ENCODE peak calls at places on chromosome 5, in ten cellular contexts. U, F, C, T, Z, D, Y, S, J and H are unnamed samples.

GRCh38 chr5:146561711-146562110 is 45.7 kb upstream of the GPR151 start:
- DNase-seq in D (no peak), J (no peak), Z (no peak), Y (no peak), T (no peak), F (no peak), U (peak; percentile 78), C (no peak), S (no peak), H (no peak)

GRCh38 chr5:61866930-61867329 is 439.1 kb upstream of the KIF2A start:
- DNase-seq in J (no peak), F (no peak), T (no peak), D (no peak), S (peak; percentile 38), U (peak; percentile 90), C (no peak), Y (no peak), Z (no peak), H (no peak)

GRCh38 chr5:96199713-96200183 is 233.3 kb downstream of the PCSK1 start:
- DNase-seq in U (no peak), D (no peak), T (no peak), C (no peak), J (no peak), S (no peak), Y (no peak), Z (no peak), F (no peak), H (no peak)

GRCh38 chr5:27810458-27810857 is 772.1 kb upstream of the CDH9 start:
- DNase-seq in D (no peak), U (no peak), S (no peak), C (no peak), Y (no peak), T (no peak), J (no peak), F (no peak), Z (no peak), H (no peak)

GRCh38 chr5:78666041-78666444 is 17.5 kb upstream of the LHFPL2 start:
- DNase-seq in T (no peak), S (peak; percentile 63), U (no peak), D (no peak), Z (no peak), F (no peak), C (no peak), Y (peak; percentile 61), J (no peak), H (no peak)

GRCh38 chr5:36950586-36951457 is 74.3 kb downstream of the NIPBL start:
- DNase-seq in J (no peak), F (no peak), S (peak; percentile 64), T (no peak), Y (no peak), Z (no peak), D (no peak), C (no peak), U (peak; percentile 86), H (no peak)

GRCh38 chr5:60541980-60542379 is 158.0 kb downstream of the DEPDC1B start:
- DNase-seq in Y (no peak), D (no peak), C (no peak), T (no peak), S (peak; percentile 50), U (peak; percentile 86), F (no peak), Z (no peak), J (no peak), H (no peak)

GRCh38 chr5:38259062-38259857 is 901 bp downstream of the EGFLAM start:
- DNase-seq in D (no peak), Y (no peak), C (no peak), Z (no peak), T (no peak), F (no peak), J (no peak), S (no peak), U (no peak), H (no peak)

GRCh38 chr5:55847837-55848236 is 3.3 kb upstream of the IL31RA start:
- DNase-seq in C (no peak), S (peak; percentile 32), F (no peak), Z (no peak), Y (no peak), D (no peak), T (no peak), J (no peak), U (peak; percentile 74), H (no peak)

GRCh38 chr5:33755216-33755615 is 136.6 kb downstream of the ADAMTS12 start:
- DNase-seq in T (no peak), F (no peak), C (no peak), Z (no peak), Y (no peak), S (peak; percentile 40), U (peak; percentile 38), D (no peak), J (no peak), H (no peak)

GRCh38 chr5:58459276-58459859 is 518 bp downstream of the PLK2 start:
- DNase-seq in U (no peak), Y (peak; percentile 78), J (no peak), S (peak; percentile 38), Z (no peak), F (peak; percentile 56), D (no peak), T (peak; percentile 59), C (peak; percentile 33), H (no peak)

GRCh38 chr5:71744009-71744792 is 25.1 kb downstream of the CARTPT start:
- DNase-seq in D (no peak), J (no peak), Y (no peak), Z (no peak), T (no peak), F (no peak), S (no peak), C (no peak), U (no peak), H (no peak)

GRCh38 chr5:405421-405820 is 37.6 kb upstream of the EXOC3 start:
- DNase-seq in C (peak; percentile 25), J (peak; percentile 32), S (no peak), F (peak; percentile 26), Z (no peak), D (peak; percentile 41), Y (no peak), U (no peak), T (no peak), H (peak; percentile 60)

GRCh38 chr5:404666-405241 is 38.2 kb upstream of the EXOC3 start:
- DNase-seq in Z (no peak), F (peak; percentile 36), C (no peak), U (no peak), D (peak; percentile 19), J (no peak), S (no peak), Y (no peak), T (no peak), H (no peak)

GRCh38 chr5:402615-403359 is 40.2 kb upstream of the EXOC3 start:
- DNase-seq in T (no peak), D (no peak), F (peak; percentile 33), J (peak; percentile 49), Z (peak; percentile 45), U (peak; percentile 61), Y (no peak), S (peak; percentile 55), C (no peak), H (peak; percentile 57)

GRCh38 chr5:406041-406440 is 36.9 kb upstream of the EXOC3 start:
- DNase-seq in U (no peak), F (peak; percentile 27), C (no peak), Z (no peak), J (no peak), S (no peak), T (no peak), Y (no peak), D (peak; percentile 19), H (no peak)

DNA sequence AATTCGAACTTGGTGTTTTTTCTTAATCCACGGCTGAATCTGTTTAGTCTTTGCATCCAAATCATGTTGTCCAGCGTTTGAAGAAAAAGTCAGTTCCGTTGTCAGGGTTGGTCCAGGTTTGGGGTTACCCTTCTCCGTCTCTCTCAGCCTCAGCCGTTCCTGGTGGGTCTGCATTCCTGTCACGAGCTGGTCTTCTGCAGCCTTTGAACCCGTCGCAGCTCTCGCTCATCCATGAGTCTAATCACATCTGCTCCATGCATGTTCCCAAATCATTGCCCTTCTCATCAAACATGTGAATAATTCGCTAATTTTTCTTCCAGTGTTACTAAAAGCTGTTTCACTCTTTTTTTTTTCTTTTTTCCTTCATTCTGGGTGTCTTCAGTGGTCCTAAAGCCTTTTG is 39.0 kb upstream of the EXOC3 start:
- DNase-seq in C (no peak), S (no peak), F (no peak), J (no peak), Y (no peak), D (peak; percentile 12), T (no peak), U (no peak), Z (no peak), H (peak; percentile 48)
- TF ChIP-seq CTCF in C (no peak), S (no peak), F (no peak), J (no peak), Y (no peak), D (no peak), T (no peak), U (no peak), Z (no peak), H (no peak)

DNA sequence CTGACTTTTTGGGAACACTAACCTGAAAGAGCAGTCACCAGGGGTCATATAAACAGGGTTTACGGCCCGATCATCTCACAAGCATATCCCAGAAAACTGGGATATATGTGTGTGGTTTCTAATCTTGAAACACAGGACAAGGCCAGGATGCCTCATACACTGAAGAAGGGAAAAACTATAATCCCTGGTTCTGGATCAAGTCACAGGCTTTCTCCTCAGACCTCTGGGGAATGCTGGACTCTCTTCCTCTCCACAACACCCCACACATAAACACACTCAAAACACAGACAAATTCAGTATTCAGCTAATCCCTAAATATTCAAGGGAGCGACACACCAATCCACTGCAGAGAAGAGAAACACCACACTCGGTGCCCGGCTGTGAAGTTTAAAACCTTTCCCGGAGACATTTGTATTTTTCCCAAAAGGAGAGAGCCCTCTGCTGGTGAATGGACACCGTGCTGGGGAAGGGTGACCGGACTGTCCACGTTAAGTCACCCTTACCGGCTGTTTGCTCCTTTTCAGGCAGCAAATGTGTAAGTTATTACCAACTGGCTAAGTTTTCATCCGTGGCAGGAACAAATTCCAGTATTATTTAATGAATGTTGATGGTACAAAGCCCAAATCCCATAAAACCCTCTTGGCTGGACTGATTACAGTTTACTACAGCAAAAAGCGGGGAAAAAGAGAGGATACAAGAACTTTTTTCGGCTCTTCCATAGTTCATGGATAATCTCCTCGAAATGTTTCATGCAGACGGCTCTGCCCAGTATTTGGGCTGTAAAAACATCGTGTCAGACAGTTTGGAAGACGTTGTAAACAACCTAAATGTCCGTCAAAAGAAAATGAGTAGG is 131.0 kb upstream of the SLC30A5 start:
- DNase-seq in Z (no peak), Y (peak; percentile 91), J (peak; percentile 84), T (no peak), F (peak; percentile 63), S (peak; percentile 52), D (peak; percentile 67), U (peak; percentile 39), C (peak; percentile 75), H (no peak)
- TF ChIP-seq CTCF in Z (no peak), Y (peak; percentile 90), J (peak; percentile 78), T (peak; percentile 79), F (peak; percentile 65), S (peak; percentile 71), D (peak; percentile 91), U (peak; percentile 91), C (peak; percentile 93), H (peak; percentile 91)

GRCh38 chr5:143404416-143405062 is 1.1 kb upstream of the NR3C1 start:
- DNase-seq in U (peak; percentile 90), T (peak; percentile 86), Y (peak; percentile 85), F (peak; percentile 61), J (peak; percentile 88), C (peak; percentile 70), D (peak; percentile 90), Z (peak; percentile 60), S (peak; percentile 93), H (peak; percentile 72)
- TF ChIP-seq CTCF in U (no peak), T (no peak), Y (no peak), F (no peak), J (no peak), C (no peak), D (no peak), Z (no peak), S (peak; percentile 25), H (no peak)

GRCh38 chr5:7436521-7436920 is 40.6 kb downstream of the ADCY2 start:
- DNase-seq in Z (no peak), U (no peak), C (no peak), Y (no peak), T (no peak), J (no peak), D (peak; percentile 87), S (no peak), F (no peak), H (no peak)
- TF ChIP-seq CTCF in Z (no peak), U (no peak), C (peak; percentile 33), Y (peak; percentile 46), T (no peak), J (no peak), D (no peak), S (no peak), F (no peak), H (no peak)